ENCODE peak calls at places on chromosomes 3 and 15, in ten cellular contexts. M, D, S, E, T, G, H, R, W and Y are unnamed samples.

GRCh38 chr15:93941687-93942086 is 289.7 kb upstream of the MCTP2 start:
- DNase-seq in M (no peak), D (no peak), S (no peak), E (no peak), T (no peak), G (no peak), H (no peak), R (no peak), W (no peak), Y (no peak)

GRCh38 chr15:25796395-25796794 is 66.7 kb downstream of the ATP10A start:
- DNase-seq in M (no peak), D (no peak), S (no peak), E (no peak), T (peak; percentile 73), G (no peak), H (no peak), R (peak; percentile 35), W (no peak), Y (peak; percentile 70)

GRCh38 chr3:69784854-69785523 is 45.7 kb downstream of the MITF start:
- DNase-seq in M (peak; percentile 27), D (no peak), S (peak; percentile 41), E (no peak), T (peak; percentile 76), G (no peak), H (peak; percentile 65), R (peak; percentile 84), W (peak; percentile 66), Y (peak; percentile 84)

GRCh38 chr3:16460886-16461285 is 52.6 kb downstream of the RFTN1 start:
- DNase-seq in M (no peak), D (no peak), S (no peak), E (no peak), T (no peak), G (no peak), H (no peak), R (no peak), W (no peak), Y (no peak)

GRCh38 chr3:160685144-160685766 is 8.3 kb downstream of the ARL14 start:
- DNase-seq in M (no peak), D (no peak), S (no peak), E (no peak), T (no peak), G (no peak), H (peak; percentile 22), R (no peak), W (no peak), Y (no peak)

GRCh38 chr3:57752307-57752706 is 3.8 kb upstream of the SLMAP start:
- DNase-seq in M (peak; percentile 90), D (no peak), S (peak; percentile 45), E (no peak), T (no peak), G (no peak), H (peak; percentile 6), R (no peak), W (peak; percentile 36), Y (no peak)

GRCh38 chr15:48565560-48566482 is 79.7 kb downstream of the FBN1 start:
- DNase-seq in M (peak; percentile 79), D (no peak), S (peak; percentile 98), E (no peak), T (no peak), G (no peak), H (no peak), R (no peak), W (peak; percentile 97), Y (no peak)

GRCh38 chr15:39184701-39185390 is 396.0 kb upstream of the THBS1 start:
- DNase-seq in M (peak; percentile 80), D (no peak), S (no peak), E (no peak), T (no peak), G (no peak), H (no peak), R (peak; percentile 47), W (no peak), Y (no peak)

GRCh38 chr3:127043041-127043641 is 60.2 kb downstream of the PLXNA1 start:
- DNase-seq in M (peak; percentile 59), D (no peak), S (no peak), E (no peak), T (no peak), G (no peak), H (no peak), R (peak; percentile 90), W (peak; percentile 61), Y (no peak)

GRCh38 chr15:45144775-45145174 is 15.0 kb downstream of the DUOX1 start:
- DNase-seq in M (no peak), D (no peak), S (no peak), E (no peak), T (no peak), G (no peak), H (no peak), R (no peak), W (no peak), Y (no peak)

DNA sequence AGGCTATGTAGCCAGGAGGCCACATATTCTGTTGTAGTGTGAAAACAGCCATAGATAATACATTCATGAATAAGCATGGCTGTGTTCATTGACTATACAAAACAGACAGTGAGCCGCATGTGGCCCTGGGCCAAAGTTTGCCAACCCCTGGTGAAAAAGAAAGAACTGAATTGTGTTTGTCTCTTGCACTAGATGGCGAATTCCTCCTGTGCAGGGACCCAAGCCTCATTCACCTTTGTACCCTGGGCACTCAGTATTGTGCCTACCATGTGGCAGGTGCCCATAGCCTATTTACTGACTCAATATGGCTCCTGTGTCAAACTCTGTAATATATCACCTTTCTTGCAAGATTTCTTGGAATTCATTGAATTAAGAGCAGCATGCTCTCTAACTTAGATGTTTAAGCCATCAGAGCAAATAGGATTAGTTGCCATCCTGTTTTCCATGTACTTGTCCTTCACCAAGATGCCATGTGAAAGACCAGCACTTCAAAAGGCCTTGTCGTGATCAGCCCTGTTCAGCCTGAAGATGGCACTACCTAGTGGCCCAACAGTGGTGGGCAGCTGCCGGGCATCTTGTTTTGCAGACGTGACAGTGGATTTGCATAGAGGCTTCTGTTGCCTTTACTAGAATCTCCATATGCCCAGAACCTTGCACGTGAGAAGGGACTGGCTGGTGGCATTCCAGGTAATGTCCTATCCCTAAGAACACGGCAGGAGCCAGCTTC is 50.9 kb upstream of the CMTM7 start:
- DNase-seq in M (no peak), D (no peak), S (peak; percentile 12), E (no peak), T (no peak), G (no peak), H (no peak), R (no peak), W (no peak), Y (no peak)
- TF ChIP-seq CTCF in M (peak; percentile 29), D (no peak), S (no peak), E (no peak), T (no peak), G (no peak), H (no peak), R (no peak), W (peak; percentile 9), Y (no peak)

GRCh38 chr15:84748274-84749110 is at the start of gene ZNF592:
- DNase-seq in M (peak; percentile 66), D (peak; percentile 59), S (peak; percentile 67), E (peak; percentile 89), T (peak; percentile 91), G (peak; percentile 82), H (peak; percentile 60), R (peak; percentile 95), W (peak; percentile 69), Y (peak; percentile 91)
- TF ChIP-seq CTCF in M (no peak), D (peak; percentile 48), S (peak; percentile 23), E (no peak), T (no peak), G (no peak), H (peak; percentile 63), R (peak; percentile 2), W (peak; percentile 21), Y (peak; percentile 19)

GRCh38 chr3:193590088-193590856 is 2.7 kb upstream of the OPA1 start:
- DNase-seq in M (peak; percentile 69), D (no peak), S (peak; percentile 15), E (peak; percentile 56), T (no peak), G (no peak), H (no peak), R (no peak), W (peak; percentile 51), Y (no peak)

GRCh38 chr3:193593666-193594025 is 638 bp downstream of the OPA1 start:
- DNase-seq in M (peak; percentile 29), D (no peak), S (peak; percentile 50), E (peak; percentile 43), T (no peak), G (peak; percentile 49), H (peak; percentile 24), R (no peak), W (peak; percentile 43), Y (no peak)

GRCh38 chr3:193594946-193595689 is 2.1 kb downstream of the OPA1 start:
- DNase-seq in M (no peak), D (no peak), S (no peak), E (no peak), T (no peak), G (no peak), H (no peak), R (no peak), W (peak; percentile 17), Y (no peak)

GRCh38 chr3:193595939-193596487 is 3.0 kb downstream of the OPA1 start:
- DNase-seq in M (no peak), D (no peak), S (no peak), E (no peak), T (no peak), G (no peak), H (no peak), R (no peak), W (no peak), Y (no peak)

DNA sequence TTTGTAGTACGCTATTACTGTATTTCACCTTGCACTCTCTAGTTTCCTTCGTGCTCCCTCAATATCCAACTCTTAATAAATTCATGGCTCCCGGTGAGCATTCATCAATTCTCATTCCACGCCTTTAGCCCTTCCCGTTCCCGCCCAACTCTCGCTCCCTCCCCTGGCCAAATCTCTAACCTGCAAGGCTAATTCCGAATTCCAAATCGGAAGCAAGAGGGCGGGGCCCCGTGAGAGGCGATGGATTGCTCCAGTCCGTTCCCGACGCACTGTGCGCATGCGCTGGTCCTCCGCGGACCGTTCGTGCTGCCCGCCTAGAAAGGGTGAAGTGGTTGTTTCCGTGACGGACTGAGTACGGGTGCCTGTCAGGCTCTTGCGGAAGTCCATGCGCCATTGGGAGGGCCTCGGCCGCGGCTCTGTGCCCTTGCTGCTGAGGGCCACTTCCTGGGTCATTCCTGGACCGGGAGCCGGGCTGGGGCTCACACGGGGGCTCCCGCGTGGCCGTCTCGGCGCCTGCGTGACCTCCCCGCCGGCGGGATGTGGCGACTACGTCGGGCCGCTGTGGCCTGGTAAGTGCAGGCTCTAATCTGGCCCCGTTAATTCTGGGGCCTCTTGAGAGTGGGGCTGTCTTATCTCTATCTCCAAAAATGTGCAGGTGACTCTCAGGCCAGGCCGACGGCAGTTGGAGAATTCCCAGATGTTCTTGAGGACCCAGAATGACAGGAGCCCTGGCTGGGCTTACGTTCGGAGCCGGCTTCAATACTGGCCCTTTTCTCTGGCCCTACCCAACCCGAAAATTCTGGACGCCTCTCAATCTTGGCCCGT is at the start of gene OPA1:
- DNase-seq in M (peak; percentile 98), D (peak; percentile 95), S (peak; percentile 98), E (peak; percentile 95), T (peak; percentile 99), G (peak; percentile 97), H (peak; percentile 91), R (peak; percentile 99), W (peak; percentile 99), Y (peak; percentile 99)
- TF ChIP-seq CTCF in M (peak; percentile 43), D (peak; percentile 45), S (peak; percentile 24), E (peak; percentile 39), T (no peak), G (no peak), H (no peak), R (peak; percentile 17), W (peak; percentile 28), Y (peak; percentile 44)

DNA sequence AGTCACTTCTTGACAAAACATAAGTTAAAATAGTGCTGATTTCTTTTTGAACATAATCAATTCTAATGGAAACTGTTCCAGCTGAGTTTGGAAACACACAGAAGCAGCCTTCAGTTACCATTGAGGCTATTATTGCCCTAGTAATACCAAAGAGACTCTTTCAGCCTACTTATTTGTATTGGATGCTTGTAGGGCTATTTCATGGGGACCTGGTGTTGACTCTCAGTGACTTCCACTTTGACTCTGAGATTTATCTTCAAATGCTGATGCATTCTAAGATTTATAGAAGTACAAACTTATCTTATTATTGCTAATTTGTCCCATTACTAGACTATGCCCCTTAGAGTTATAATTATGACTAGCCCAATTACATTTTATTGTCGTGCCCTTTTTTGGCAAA is 67.4 kb downstream of the CMSS1 start:
- DNase-seq in M (no peak), D (no peak), S (no peak), E (no peak), T (no peak), G (no peak), H (no peak), R (no peak), W (no peak), Y (no peak)
- TF ChIP-seq CTCF in M (no peak), D (no peak), S (no peak), E (no peak), T (no peak), G (no peak), H (no peak), R (no peak), W (no peak), Y (no peak)